ENCODE peak calls at places on chromosomes 1 and 21, in five cellular contexts. X, B, Q, Z and R are unnamed samples.
A peak's percentile ranks its signal among the peaks of the same experiment; 100 is the strongest.

GRCh38 chr1:156936191-156936590 is 15.8 kb downstream of the LRRC71 start:
- DNase-seq in X (no peak), B (no peak), Q (no peak), Z (no peak), R (no peak)

GRCh38 chr21:36516271-36516670 is 36.3 kb upstream of the CLDN14 start:
- DNase-seq in X (no peak), B (no peak), Q (no peak), Z (no peak), R (no peak)

GRCh38 chr1:18805925-18806849 is 53.3 kb downstream of the TAS1R2 start:
- DNase-seq in X (no peak), B (no peak), Q (no peak), Z (no peak), R (no peak)

GRCh38 chr1:54326577-54327385 is 79.4 kb downstream of the SSBP3 start:
- DNase-seq in X (no peak), B (no peak), Q (peak; percentile 61), Z (no peak), R (no peak)

GRCh38 chr1:97489834-97490233 is 431.0 kb downstream of the DPYD start:
- DNase-seq in X (peak; percentile 30), B (no peak), Q (peak; percentile 49), Z (no peak), R (peak; percentile 20)

GRCh38 chr21:41706678-41707077 is 60.2 kb downstream of the RIPK4 start:
- DNase-seq in X (no peak), B (no peak), Q (peak; percentile 39), Z (no peak), R (peak; percentile 37)

GRCh38 chr1:48530727-48531351 is 58.8 kb upstream of the SPATA6 start:
- DNase-seq in X (peak; percentile 81), B (peak; percentile 38), Q (peak; percentile 29), Z (peak; percentile 60), R (peak; percentile 9)

GRCh38 chr1:91697322-91698260 is 188.4 kb downstream of the TGFBR3 start:
- DNase-seq in X (no peak), B (no peak), Q (peak; percentile 79), Z (peak; percentile 60), R (peak; percentile 57)

GRCh38 chr1:223771814-223772770 is 59.8 kb downstream of the CAPN2 start:
- DNase-seq in X (peak; percentile 93), B (peak; percentile 25), Q (peak; percentile 91), Z (no peak), R (peak; percentile 93)

GRCh38 chr1:247857069-247857985 is at the start of gene TRIM58:
- DNase-seq in X (peak; percentile 96), B (no peak), Q (no peak), Z (no peak), R (no peak)

GRCh38 chr1:214901718-214902117 is 180.8 kb upstream of the KCNK2 start:
- DNase-seq in X (peak; percentile 99), B (peak; percentile 55), Q (peak; percentile 78), Z (no peak), R (peak; percentile 67)

GRCh38 chr1:151710187-151710586 is 6.4 kb downstream of the CELF3 start:
- DNase-seq in X (no peak), B (no peak), Q (peak; percentile 55), Z (peak; percentile 20), R (peak; percentile 48)

GRCh38 chr1:28027660-28028059 is 60.8 kb downstream of the EYA3 start:
- DNase-seq in X (no peak), B (no peak), Q (no peak), Z (no peak), R (no peak)

GRCh38 chr21:35298757-35299156 is 249.7 kb upstream of the RUNX1 start:
- DNase-seq in X (peak; percentile 16), B (no peak), Q (no peak), Z (no peak), R (no peak)

GRCh38 chr1:115771847-115772457 is 3.4 kb upstream of the CASQ2 start:
- DNase-seq in X (peak; percentile 97), B (peak; percentile 84), Q (peak; percentile 80), Z (peak; percentile 48), R (peak; percentile 77)

GRCh38 chr1:32494196-32494595 is 29.3 kb downstream of the ZBTB8B start:
- DNase-seq in X (no peak), B (no peak), Q (no peak), Z (no peak), R (peak; percentile 75)

GRCh38 chr1:150582371-150582770 is 3.0 kb upstream of the MCL1 start:
- DNase-seq in X (no peak), B (no peak), Q (peak; percentile 38), Z (no peak), R (no peak)

GRCh38 chr1:40363721-40364120 is 9.8 kb upstream of the SMAP2 start:
- DNase-seq in X (no peak), B (no peak), Q (no peak), Z (no peak), R (no peak)

GRCh38 chr1:223010552-223011229 is 132.4 kb downstream of the TLR5 start:
- DNase-seq in X (no peak), B (no peak), Q (peak; percentile 19), Z (no peak), R (peak; percentile 60)

GRCh38 chr1:163048970-163049680 is 20.0 kb upstream of the RGS4 start:
- DNase-seq in X (no peak), B (no peak), Q (no peak), Z (no peak), R (no peak)

GRCh38 chr1:51901151-51901550 is 22.6 kb upstream of the NRDC start:
- DNase-seq in X (peak; percentile 46), B (no peak), Q (no peak), Z (no peak), R (no peak)

GRCh38 chr1:64098856-64099606 is 104.4 kb upstream of the UBE2U start:
- DNase-seq in X (no peak), B (no peak), Q (no peak), Z (no peak), R (no peak)
- H3K9ac ChIP-seq in X (no peak overlapping the region), B (no peak overlapping the region), Q (no peak overlapping the region), Z (no peak overlapping the region), R (no peak overlapping the region)

DNA sequence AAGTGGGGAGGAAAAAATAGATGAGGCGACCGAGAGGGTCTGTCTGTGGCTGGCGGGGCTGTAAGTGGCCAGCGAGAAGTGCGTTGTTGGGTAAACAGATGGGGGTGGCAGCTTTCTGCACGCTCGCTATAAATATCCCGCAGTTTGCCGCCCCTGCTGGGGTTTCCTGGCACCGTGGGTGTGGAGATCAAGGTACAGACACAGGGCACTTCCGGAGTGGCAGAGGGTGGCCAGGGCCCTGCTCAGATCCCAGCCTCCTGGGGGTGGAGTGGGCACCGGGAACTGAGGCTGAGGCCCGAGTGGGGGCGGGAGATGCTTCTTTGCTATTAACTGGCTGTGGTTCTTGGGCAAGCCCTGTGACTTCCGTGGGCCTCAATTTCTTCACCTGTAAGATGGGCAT is 11.2 kb upstream of the WNT4 start:
- DNase-seq in X (no peak), B (no peak), Q (no peak), Z (no peak), R (no peak)
- H3K9ac ChIP-seq in X (no peak overlapping the region), B (no peak overlapping the region), Q (no peak overlapping the region), Z (no peak overlapping the region), R (no peak overlapping the region)

GRCh38 chr1:227733751-227734545 is 1.2 kb downstream of the JMJD4 start:
- DNase-seq in X (peak; percentile 80), B (no peak), Q (no peak), Z (no peak), R (no peak)
- H3K9ac ChIP-seq in X (peak overlapping the region; percentile 91), B (peak overlapping the region; percentile 86), Q (peak overlapping the region; percentile 74), Z (peak overlapping the region; percentile 96), R (peak overlapping the region; percentile 96)

DNA sequence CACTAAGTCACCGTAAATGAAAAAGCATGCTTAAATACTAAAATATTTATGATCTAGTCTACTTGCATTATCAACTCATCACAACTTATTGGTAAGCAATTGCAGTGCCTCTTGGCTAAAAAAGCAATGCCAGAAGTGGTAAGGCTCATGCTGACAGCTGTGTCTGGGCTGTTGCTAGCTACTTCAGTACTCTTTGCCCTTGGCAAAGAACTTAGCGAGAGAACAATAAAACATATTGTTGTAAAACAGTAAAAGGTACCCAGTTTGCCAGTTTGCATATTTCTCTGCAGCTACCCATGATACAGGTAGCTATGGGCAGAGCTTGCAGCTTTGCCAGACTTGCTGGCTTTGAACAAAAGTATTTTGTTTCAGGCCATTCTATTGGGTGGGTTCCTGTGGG is 73.1 kb downstream of the ATP6V1G3 start:
- DNase-seq in X (peak; percentile 44), B (no peak), Q (no peak), Z (no peak), R (peak; percentile 2)
- H3K9ac ChIP-seq in X (no peak overlapping the region), B (no peak overlapping the region), Q (no peak overlapping the region), Z (no peak overlapping the region), R (no peak overlapping the region)